ENCODE peak calls at places on chromosome 13, in eight cellular contexts. C, Z, Y, F, H, A, D and O are unnamed samples.
A peak's percentile ranks its signal among the peaks of the same experiment; 100 is the strongest.

GRCh38 chr13:106440846-106441245 is 94.6 kb downstream of the EFNB2 start:
- DNase-seq in C (no peak), Z (no peak), Y (no peak), F (no peak), H (no peak), A (no peak), D (no peak), O (no peak)

GRCh38 chr13:114102521-114103288 is 29.7 kb downstream of the RASA3 start:
- DNase-seq in C (no peak), Z (no peak), Y (no peak), F (peak; percentile 44), H (no peak), A (no peak), D (no peak), O (no peak)

GRCh38 chr13:26386026-26386425 is 132.1 kb downstream of the CDK8 start:
- DNase-seq in C (no peak), Z (no peak), Y (no peak), F (no peak), H (no peak), A (no peak), D (peak; percentile 57), O (peak; percentile 14)

GRCh38 chr13:107028751-107029150 is 460.8 kb upstream of the ARGLU1 start:
- DNase-seq in C (no peak), Z (no peak), Y (no peak), F (no peak), H (no peak), A (no peak), D (no peak), O (no peak)

GRCh38 chr13:90427322-90428272 is 919.9 kb upstream of the MIR17HG start:
- DNase-seq in C (no peak), Z (no peak), Y (no peak), F (no peak), H (no peak), A (no peak), D (no peak), O (no peak)

GRCh38 chr13:77425705-77426104 is 98.8 kb upstream of the MYCBP2 start:
- DNase-seq in C (no peak), Z (no peak), Y (no peak), F (no peak), H (no peak), A (no peak), D (no peak), O (no peak)

GRCh38 chr13:37647038-37647650 is 48.6 kb upstream of the POSTN start:
- DNase-seq in C (no peak), Z (no peak), Y (no peak), F (no peak), H (no peak), A (no peak), D (no peak), O (no peak)

GRCh38 chr13:42574011-42574410 is at the start of gene TNFSF11:
- DNase-seq in C (no peak), Z (no peak), Y (no peak), F (no peak), H (no peak), A (no peak), D (no peak), O (no peak)

GRCh38 chr13:40519637-40520036 is 146.8 kb downstream of the FOXO1 start:
- DNase-seq in C (no peak), Z (no peak), Y (no peak), F (no peak), H (no peak), A (no peak), D (no peak), O (no peak)

GRCh38 chr13:51674276-51674675 is 90.0 kb downstream of the WDFY2 start:
- DNase-seq in C (no peak), Z (no peak), Y (no peak), F (no peak), H (no peak), A (no peak), D (peak; percentile 88), O (peak; percentile 97)

GRCh38 chr13:99269627-99270252 is 11.6 kb upstream of the GPR18 start:
- DNase-seq in C (no peak), Z (no peak), Y (no peak), F (no peak), H (peak; percentile 68), A (no peak), D (peak; percentile 48), O (no peak)

GRCh38 chr13:79548886-79549285 is 67.9 kb downstream of the NDFIP2 start:
- DNase-seq in C (no peak), Z (no peak), Y (no peak), F (no peak), H (no peak), A (no peak), D (peak; percentile 26), O (no peak)

GRCh38 chr13:33349996-33350826 is 64.7 kb upstream of the STARD13 start:
- DNase-seq in C (no peak), Z (peak; percentile 7), Y (peak; percentile 41), F (no peak), H (no peak), A (no peak), D (peak; percentile 37), O (no peak)
- H3K27ac ChIP-seq in C (no peak overlapping the region), Z (peak overlapping the region; percentile 68), Y (peak overlapping the region; percentile 82), F (no peak overlapping the region), H (no peak overlapping the region), A (peak overlapping the region; percentile 75), D (peak overlapping the region; percentile 26), O (no peak overlapping the region)

GRCh38 chr13:46682015-46682414 is 114.9 kb downstream of the ESD start:
- DNase-seq in C (no peak), Z (no peak), Y (no peak), F (no peak), H (no peak), A (no peak), D (no peak), O (no peak)

GRCh38 chr13:46679369-46680180 is 117.4 kb downstream of the ESD start:
- DNase-seq in C (peak; percentile 15), Z (no peak), Y (peak; percentile 46), F (peak; percentile 71), H (peak; percentile 31), A (no peak), D (no peak), O (no peak)

GRCh38 chr13:46675016-46675415 is 121.9 kb downstream of the ESD start:
- DNase-seq in C (no peak), Z (no peak), Y (no peak), F (no peak), H (no peak), A (no peak), D (no peak), O (no peak)

GRCh38 chr13:46672338-46673090 is 119.5 kb downstream of the LRCH1 start:
- DNase-seq in C (no peak), Z (no peak), Y (no peak), F (no peak), H (no peak), A (no peak), D (no peak), O (no peak)

GRCh38 chr13:46676378-46676725 is 120.6 kb downstream of the ESD start:
- DNase-seq in C (no peak), Z (no peak), Y (no peak), F (no peak), H (no peak), A (no peak), D (peak; percentile 36), O (no peak)
- H3K27ac ChIP-seq in C (no peak overlapping the region), Z (no peak overlapping the region), Y (no peak overlapping the region), F (no peak overlapping the region), H (no peak overlapping the region), A (peak overlapping the region; percentile 67), D (no peak overlapping the region), O (no peak overlapping the region)

GRCh38 chr13:27423333-27423732 is 1.1 kb upstream of the GTF3A start:
- DNase-seq in C (no peak), Z (no peak), Y (no peak), F (no peak), H (no peak), A (no peak), D (no peak), O (no peak)

GRCh38 chr13:27424246-27425150 is at the start of gene GTF3A:
- DNase-seq in C (peak; percentile 69), Z (peak; percentile 80), Y (peak; percentile 53), F (peak; percentile 90), H (peak; percentile 92), A (peak; percentile 28), D (peak; percentile 88), O (no peak)

GRCh38 chr13:27427663-27428062 is 3.2 kb downstream of the GTF3A start:
- DNase-seq in C (no peak), Z (no peak), Y (peak; percentile 28), F (no peak), H (no peak), A (no peak), D (no peak), O (no peak)

GRCh38 chr13:27425918-27426630 is 1.7 kb downstream of the GTF3A start:
- DNase-seq in C (peak; percentile 67), Z (peak; percentile 51), Y (peak; percentile 68), F (peak; percentile 85), H (peak; percentile 80), A (peak; percentile 30), D (peak; percentile 87), O (peak; percentile 81)

GRCh38 chr13:27425151-27425917 is 915 bp downstream of the GTF3A start:
- DNase-seq in C (no peak), Z (no peak), Y (no peak), F (no peak), H (peak; percentile 22), A (no peak), D (peak; percentile 4), O (no peak)
- H3K27ac ChIP-seq in C (peak overlapping the region; percentile 95), Z (peak overlapping the region; percentile 86), Y (peak overlapping the region; percentile 86), F (peak overlapping the region; percentile 77), H (peak overlapping the region; percentile 93), A (peak overlapping the region; percentile 82), D (peak overlapping the region; percentile 78), O (peak overlapping the region; percentile 86)

DNA sequence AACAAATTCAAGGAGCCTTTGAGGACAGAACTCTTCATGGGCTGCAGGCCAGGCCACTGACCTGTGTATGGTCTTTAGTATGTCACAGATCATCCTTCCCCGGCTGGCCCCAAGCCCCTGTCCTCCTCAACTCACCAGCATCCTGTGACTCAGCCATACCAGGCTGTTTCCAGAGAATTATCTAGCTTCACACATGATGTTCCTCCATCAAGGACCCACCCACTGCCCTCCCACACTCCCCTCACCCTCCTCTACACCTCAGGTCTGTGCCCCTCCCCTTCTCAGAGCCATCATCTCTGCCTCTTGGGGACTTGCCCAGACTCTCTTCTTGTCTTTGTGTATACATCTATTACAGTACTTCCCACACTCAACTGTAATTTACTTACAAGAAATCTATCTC is 14.7 kb downstream of the DCT start:
- DNase-seq in C (no peak), Z (no peak), Y (no peak), F (no peak), H (no peak), A (no peak), D (no peak), O (no peak)
- H3K27ac ChIP-seq in C (no peak overlapping the region), Z (no peak overlapping the region), Y (no peak overlapping the region), F (no peak overlapping the region), H (no peak overlapping the region), A (no peak overlapping the region), D (no peak overlapping the region), O (no peak overlapping the region)